ENCODE peak calls at places on chromosomes 1 and 21, in seven cellular contexts. S is ACHN, N is Panc1, H is RCC 7860, X is foreskin melanocyte, T is OCI-LY7, Y is ureter. V is an unnamed sample.
A peak's percentile ranks its signal among the peaks of the same experiment; 100 is the strongest.

GRCh38 chr1:28936528-28936927 is 22.2 kb downstream of the EPB41 start:
- DNase-seq in S (no peak), N (no peak), H (no peak), X (no peak), T (no peak), Y (no peak), V (no peak)

GRCh38 chr1:84377480-84378095 is 20.7 kb upstream of the DNASE2B start:
- DNase-seq in S (peak; percentile 55), N (no peak), H (peak; percentile 20), X (no peak), T (no peak), Y (no peak), V (no peak)

GRCh38 chr1:51472349-51472748 is 46.7 kb downstream of the EPS15 start:
- DNase-seq in S (no peak), N (no peak), H (no peak), X (no peak), T (no peak), Y (no peak), V (no peak)

GRCh38 chr1:88098881-88099280 is 585.2 kb upstream of the PKN2 start:
- DNase-seq in S (no peak), N (no peak), H (no peak), X (no peak), T (no peak), Y (no peak), V (no peak)

GRCh38 chr1:109091196-109092193 is 931 bp downstream of the TMEM167B start:
- DNase-seq in S (peak; percentile 24), N (no peak), H (peak; percentile 49), X (no peak), T (no peak), Y (no peak), V (no peak)

GRCh38 chr21:36096398-36097290 is 26.8 kb downstream of the CBR1 start:
- DNase-seq in S (no peak), N (no peak), H (no peak), X (no peak), T (no peak), Y (no peak), V (no peak)

GRCh38 chr21:42144221-42144620 is 73.1 kb downstream of the UMODL1 start:
- DNase-seq in S (no peak), N (no peak), H (no peak), X (no peak), T (no peak), Y (no peak), V (no peak)

GRCh38 chr1:239337776-239338435 is 48.5 kb upstream of the CHRM3 start:
- DNase-seq in S (no peak), N (no peak), H (no peak), X (no peak), T (no peak), Y (no peak), V (no peak)

GRCh38 chr1:71414229-71414628 is 333.4 kb upstream of the ZRANB2 start:
- DNase-seq in S (no peak), N (no peak), H (no peak), X (no peak), T (no peak), Y (no peak), V (no peak)